ENCODE peak calls at places on chromosomes 11 and 22, in five cellular contexts. K is neuronal stem cell, O is IMR-90, N is H9, V is H1. L is an unnamed sample.

GRCh38 chr11:57213282-57214086 is 23.6 kb downstream of the APLNR start:
- DNase-seq in N (peak), O (peak), V (peak), K (peak), L (peak)

GRCh38 chr11:66242085-66242765 is 26.2 kb upstream of the RAB1B start:
- DNase-seq in N (no peak), V (no peak), K (no peak), O (no peak), L (no peak)

GRCh38 chr11:12122083-12122482 is 11.7 kb downstream of the MICAL2 start:
- DNase-seq in O (no peak), K (no peak), N (peak), V (peak), L (no peak)

GRCh38 chr11:69518081-69518950 is 36.9 kb downstream of the LINC01488 start:
- DNase-seq in K (no peak), V (no peak), O (peak), N (no peak), L (no peak)

GRCh38 chr11:8807544-8808225 is 103.3 kb upstream of the AKIP1 start:
- DNase-seq in O (peak), K (no peak), V (no peak), N (no peak), L (peak)

GRCh38 chr11:95895815-95896214 is 28.1 kb downstream of the MTMR2 start:
- DNase-seq in O (no peak), K (no peak), V (no peak), N (no peak), L (no peak)

GRCh38 chr22:33404723-33405122 is 346.5 kb upstream of the SYN3 start:
- DNase-seq in N (no peak), O (no peak), K (no peak), V (no peak), L (no peak)

GRCh38 chr22:49992921-49993648 is 19.5 kb downstream of the IL17REL start:
- DNase-seq in V (peak), N (peak), O (peak), K (no peak), L (peak)

GRCh38 chr11:47308050-47308823 is 38.3 kb downstream of the MADD start:
- DNase-seq in V (no peak), K (peak), O (no peak), N (no peak), L (no peak)

GRCh38 chr11:61787928-61788491 is 4.4 kb downstream of the TMEM258 start:
- DNase-seq in V (peak), K (peak), N (peak), O (peak), L (peak)

GRCh38 chr11:102561636-102562035 is 31.1 kb upstream of the MMP7 start:
- DNase-seq in V (no peak), N (no peak), O (no peak), K (no peak), L (no peak)

GRCh38 chr11:102560555-102561011 is 30.0 kb upstream of the MMP7 start:
- DNase-seq in K (no peak), N (no peak), V (no peak), O (peak), L (peak)

GRCh38 chr11:102564110-102564509 is 33.6 kb upstream of the MMP7 start:
- DNase-seq in O (peak), N (no peak), V (no peak), K (no peak), L (peak)

GRCh38 chr11:102568851-102569250 is 38.3 kb upstream of the MMP7 start:
- DNase-seq in V (no peak), O (no peak), K (no peak), N (no peak), L (no peak)

DNA sequence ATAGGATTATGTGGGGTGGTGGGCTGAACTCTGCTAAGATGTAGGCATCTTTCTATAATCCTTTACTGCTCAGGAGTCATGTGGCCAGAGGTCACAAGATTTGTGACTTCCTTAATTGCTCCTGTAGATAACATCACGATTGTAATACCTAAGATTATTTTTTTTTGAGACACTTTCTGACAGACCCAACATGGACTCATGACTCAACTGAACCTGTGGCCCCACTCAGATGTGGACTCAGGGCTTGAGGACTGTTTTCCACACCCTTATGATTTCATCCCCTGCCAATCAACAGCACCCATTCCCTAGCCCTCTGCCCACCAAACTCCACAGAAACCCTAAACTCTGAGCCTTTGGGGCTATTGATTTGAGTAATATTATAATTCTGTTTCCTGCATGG is 35.6 kb upstream of the MMP7 start:
- DNase-seq in K (no peak), V (no peak), O (no peak), N (no peak), L (no peak)
- H2BK15ac ChIP-seq in K (no peak), V (no peak), O (no peak), N (no peak), L (no peak)

DNA sequence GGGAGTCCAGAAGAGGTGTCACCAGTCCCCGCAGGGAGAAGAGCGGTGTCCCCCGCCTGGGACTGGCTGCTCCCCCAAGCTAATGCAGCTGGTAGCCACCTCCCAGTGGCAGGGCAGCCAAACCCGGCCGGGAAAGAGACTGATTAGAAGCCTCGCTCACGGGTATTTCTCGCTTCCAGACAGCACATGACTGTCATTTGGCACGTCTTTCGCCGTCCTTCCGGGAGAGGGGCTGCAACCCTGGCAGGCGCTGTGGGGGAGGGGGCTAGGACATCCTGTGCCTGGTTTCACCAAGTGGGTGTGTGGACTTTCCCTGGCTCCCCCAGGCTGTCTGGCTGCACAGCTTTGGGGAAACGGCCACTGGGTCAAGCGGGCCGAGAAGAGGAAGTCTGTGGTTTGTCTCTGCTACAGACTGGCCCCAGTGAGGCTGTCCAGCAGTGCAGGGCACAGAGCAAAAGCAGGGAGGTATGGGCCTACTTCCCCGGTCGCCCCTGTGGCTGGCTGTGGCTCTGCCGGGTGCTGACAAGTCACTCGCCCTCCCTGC is 3.8 kb downstream of the CD81 start:
- DNase-seq in N (no peak), O (no peak), V (no peak), K (no peak), L (peak)
- H3K27ac ChIP-seq in N (no peak), O (no peak), V (no peak), K (no peak), L (no peak)

GRCh38 chr11:67301951-67302516 is 1.3 kb upstream of the SSH3 start:
- DNase-seq in V (peak), N (peak), O (peak), K (no peak), L (peak)

GRCh38 chr11:67303132-67303988 is at the start of gene SSH3:
- DNase-seq in V (peak), K (peak), N (peak), O (peak), L (peak)

GRCh38 chr11:67304511-67305113 is 1.3 kb downstream of the SSH3 start:
- DNase-seq in K (no peak), N (peak), O (no peak), V (no peak), L (no peak)

GRCh38 chr11:67302571-67303131 is 679 bp upstream of the SSH3 start:
- DNase-seq in V (peak), K (no peak), N (peak), O (peak), L (peak)

GRCh38 chr11:67303989-67304411 is 670 bp downstream of the SSH3 start:
- DNase-seq in N (peak), V (peak), K (no peak), O (no peak), L (no peak)
- H2AFZ ChIP-seq in N (no peak), V (no peak), K (no peak), O (peak), L (no peak)

GRCh38 chr11:84958295-84958694 is 668.8 kb downstream of the DLG2 start:
- DNase-seq in N (no peak), V (no peak), K (no peak), O (no peak), L (no peak)
- H2BK15ac ChIP-seq in N (no peak), V (no peak), K (no peak), O (no peak), L (no peak)